ENCODE peak calls at places on chromosome 13, in seven cellular contexts. N is mesendoderm, K is IMR-90, A is neuronal stem cell, S is H1, Y is H9, M is trophoblast cell. J is an unnamed sample.

GRCh38 chr13:109010912-109011311 is 381.5 kb downstream of the MYO16 start:
- DNase-seq in N (peak; percentile 87), K (no peak), A (no peak), S (no peak), Y (peak; percentile 34), M (peak; percentile 57), J (no peak)

GRCh38 chr13:84994582-84994981 is 804.6 kb downstream of the SLITRK6 start:
- DNase-seq in N (no peak), K (no peak), A (no peak), S (no peak), Y (no peak), M (no peak), J (peak; percentile 9)

GRCh38 chr13:45119469-45119989 is 781 bp upstream of the GTF2F2 start:
- DNase-seq in N (no peak), K (peak; percentile 77), A (no peak), S (no peak), Y (no peak), M (peak; percentile 29), J (peak; percentile 51)

GRCh38 chr13:26558912-26559485 is 1.5 kb downstream of the WASF3 start:
- DNase-seq in N (peak; percentile 37), K (no peak), A (peak; percentile 65), S (no peak), Y (no peak), M (no peak), J (no peak)

GRCh38 chr13:54489359-54489758 is 1460.7 kb downstream of the OLFM4 start:
- DNase-seq in N (no peak), K (no peak), A (no peak), S (no peak), Y (no peak), M (no peak), J (no peak)

GRCh38 chr13:111980146-111980929 is 86.6 kb upstream of the SOX1 start:
- DNase-seq in N (no peak), K (no peak), A (no peak), S (no peak), Y (no peak), M (no peak), J (no peak)

GRCh38 chr13:32850311-32851052 is 165.7 kb upstream of the KL start:
- DNase-seq in N (no peak), K (no peak), A (no peak), S (peak; percentile 19), Y (no peak), M (no peak), J (no peak)

GRCh38 chr13:19782049-19782726 is 557 bp downstream of the PSPC1 start:
- DNase-seq in N (peak; percentile 51), K (peak; percentile 45), A (peak; percentile 26), S (peak; percentile 57), Y (no peak), M (peak; percentile 54), J (peak; percentile 70)

GRCh38 chr13:28492527-28493367 is 2.2 kb downstream of the FLT1 start:
- DNase-seq in N (peak; percentile 59), K (no peak), A (peak; percentile 26), S (no peak), Y (no peak), M (peak; percentile 70), J (peak; percentile 61)

GRCh38 chr13:113962975-113963374 is 10.9 kb downstream of the C13orf46 start:
- DNase-seq in N (no peak), K (no peak), A (no peak), S (no peak), Y (no peak), M (no peak), J (no peak)

GRCh38 chr13:113963376-113963775 is 10.5 kb downstream of the C13orf46 start:
- DNase-seq in N (no peak), K (no peak), A (no peak), S (no peak), Y (no peak), M (no peak), J (no peak)

GRCh38 chr13:113965383-113965874 is 8.4 kb downstream of the C13orf46 start:
- DNase-seq in N (no peak), K (no peak), A (no peak), S (no peak), Y (no peak), M (no peak), J (no peak)

GRCh38 chr13:113965968-113966884 is 7.7 kb downstream of the C13orf46 start:
- DNase-seq in N (no peak), K (no peak), A (no peak), S (no peak), Y (no peak), M (no peak), J (no peak)

GRCh38 chr13:113964251-113964995 is 9.5 kb downstream of the C13orf46 start:
- DNase-seq in N (no peak), K (no peak), A (no peak), S (no peak), Y (no peak), M (no peak), J (no peak)
- H4K8ac ChIP-seq in N (no peak overlapping the region), K (no peak overlapping the region), A (no peak overlapping the region), S (no peak overlapping the region), Y (no peak overlapping the region), M (no peak overlapping the region), J (no peak overlapping the region)

GRCh38 chr13:22082437-22083100 is 411.7 kb downstream of the FGF9 start:
- DNase-seq in N (peak; percentile 80), K (no peak), A (no peak), S (no peak), Y (no peak), M (no peak), J (no peak)
- H4K8ac ChIP-seq in N (no peak overlapping the region), K (no peak overlapping the region), A (no peak overlapping the region), S (no peak overlapping the region), Y (no peak overlapping the region), M (no peak overlapping the region), J (no peak overlapping the region)

GRCh38 chr13:70173236-70173959 is 65.1 kb upstream of the KLHL1 start:
- DNase-seq in N (peak; percentile 31), K (no peak), A (no peak), S (no peak), Y (no peak), M (no peak), J (peak; percentile 70)
- H4K8ac ChIP-seq in N (no peak overlapping the region), K (no peak overlapping the region), A (no peak overlapping the region), S (no peak overlapping the region), Y (no peak overlapping the region), M (no peak overlapping the region), J (peak overlapping the region; percentile 49)

GRCh38 chr13:72527333-72527732 is 200.1 kb downstream of the MZT1 start:
- DNase-seq in N (no peak), K (no peak), A (no peak), S (no peak), Y (no peak), M (no peak), J (no peak)
- H4K8ac ChIP-seq in N (no peak overlapping the region), K (no peak overlapping the region), A (no peak overlapping the region), S (no peak overlapping the region), Y (no peak overlapping the region), M (no peak overlapping the region), J (no peak overlapping the region)

DNA sequence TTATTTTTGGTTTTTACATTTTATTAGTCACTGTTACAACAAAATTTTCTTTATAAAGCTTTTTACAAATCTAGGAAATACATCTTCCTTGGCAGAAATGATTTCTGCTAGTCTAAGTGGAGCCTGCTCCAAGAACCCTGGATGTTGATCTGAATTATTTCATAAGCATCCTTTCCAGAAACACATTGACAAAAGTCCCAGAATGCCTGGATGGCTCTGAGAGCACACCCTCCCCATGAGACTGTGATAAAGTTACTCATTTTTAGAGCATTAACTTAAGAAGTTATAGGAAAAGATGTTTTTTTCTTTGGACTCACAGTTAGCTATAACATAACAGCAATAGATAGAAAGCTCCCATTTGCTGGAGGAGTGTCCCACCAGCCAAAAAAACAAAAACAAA is 559.6 kb upstream of the SPRY2 start:
- DNase-seq in N (no peak), K (no peak), A (no peak), S (no peak), Y (no peak), M (no peak), J (no peak)
- H4K8ac ChIP-seq in N (no peak overlapping the region), K (no peak overlapping the region), A (no peak overlapping the region), S (no peak overlapping the region), Y (no peak overlapping the region), M (no peak overlapping the region), J (no peak overlapping the region)

GRCh38 chr13:51666316-51666715 is 82.1 kb downstream of the WDFY2 start:
- DNase-seq in N (no peak), K (no peak), A (no peak), S (no peak), Y (no peak), M (no peak), J (no peak)
- H4K8ac ChIP-seq in N (no peak overlapping the region), K (no peak overlapping the region), A (no peak overlapping the region), S (no peak overlapping the region), Y (no peak overlapping the region), M (no peak overlapping the region), J (no peak overlapping the region)

GRCh38 chr13:48221301-48222190 is 11.5 kb upstream of the ITM2B start:
- DNase-seq in N (no peak), K (no peak), A (no peak), S (no peak), Y (no peak), M (no peak), J (peak; percentile 52)

GRCh38 chr13:48214519-48215121 is 18.4 kb upstream of the ITM2B start:
- DNase-seq in N (no peak), K (no peak), A (no peak), S (no peak), Y (no peak), M (no peak), J (no peak)

GRCh38 chr13:48220592-48221300 is 12.3 kb upstream of the ITM2B start:
- DNase-seq in N (no peak), K (no peak), A (no peak), S (no peak), Y (no peak), M (peak; percentile 51), J (no peak)

GRCh38 chr13:48216204-48216711 is 16.7 kb upstream of the ITM2B start:
- DNase-seq in N (peak; percentile 37), K (no peak), A (no peak), S (no peak), Y (no peak), M (no peak), J (no peak)
- H4K8ac ChIP-seq in N (no peak overlapping the region), K (no peak overlapping the region), A (no peak overlapping the region), S (no peak overlapping the region), Y (no peak overlapping the region), M (no peak overlapping the region), J (no peak overlapping the region)

DNA sequence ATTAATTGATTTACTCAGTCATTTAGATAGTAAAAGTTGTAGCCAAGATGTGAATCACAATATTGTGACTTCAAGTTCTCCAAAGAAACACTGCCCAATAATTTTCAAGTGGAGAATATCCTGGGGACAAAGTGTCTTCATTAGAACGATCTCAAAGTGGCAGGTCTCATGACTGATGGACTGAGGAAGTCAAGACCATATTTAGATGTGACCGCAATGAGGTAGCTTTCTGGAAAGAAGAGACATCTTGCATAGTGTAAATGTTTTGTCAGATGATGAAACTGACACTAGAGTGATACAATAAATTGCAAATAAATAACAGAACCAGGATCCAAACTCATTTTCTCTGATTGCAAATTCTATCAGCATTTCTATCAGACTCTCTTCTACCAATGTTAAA is 1476.9 kb downstream of the EFNB2 start:
- DNase-seq in N (no peak), K (no peak), A (no peak), S (no peak), Y (no peak), M (no peak), J (no peak)
- H4K8ac ChIP-seq in N (no peak overlapping the region), K (no peak overlapping the region), A (no peak overlapping the region), S (no peak overlapping the region), Y (no peak overlapping the region), M (no peak overlapping the region), J (no peak overlapping the region)

GRCh38 chr13:65154661-65155447 is 2075.3 kb downstream of the PCDH9 start:
- DNase-seq in N (no peak), K (no peak), A (no peak), S (no peak), Y (no peak), M (no peak), J (no peak)

GRCh38 chr13:65155861-65156260 is 2074.3 kb downstream of the PCDH9 start:
- DNase-seq in N (no peak), K (no peak), A (no peak), S (no peak), Y (no peak), M (no peak), J (no peak)

GRCh38 chr13:65159803-65160202 is 2070.3 kb downstream of the PCDH9 start:
- DNase-seq in N (no peak), K (no peak), A (no peak), S (no peak), Y (no peak), M (no peak), J (no peak)
- H4K8ac ChIP-seq in N (no peak overlapping the region), K (no peak overlapping the region), A (no peak overlapping the region), S (no peak overlapping the region), Y (no peak overlapping the region), M (no peak overlapping the region), J (no peak overlapping the region)